ENCODE peak calls at places on chromosomes 6 and 20, in five cellular contexts. Q is A549, D is H1, O is ovary, P is esophagus muscularis mucosa. W is an unnamed sample.

GRCh38 chr6:111922454-111923297 is 49.4 kb upstream of the FYN start:
- DNase-seq in O (no peak), Q (no peak), D (no peak), P (no peak), W (no peak)

GRCh38 chr6:157864185-157864761 is 41.2 kb downstream of the SNX9 start:
- DNase-seq in D (no peak), Q (no peak), O (no peak), P (no peak), W (no peak)

GRCh38 chr6:36755435-36756348 is 58.1 kb downstream of the RAB44 start:
- DNase-seq in O (no peak), D (no peak), Q (no peak), P (no peak), W (no peak)

GRCh38 chr6:36793296-36793912 is 45.8 kb downstream of the CPNE5 start:
- DNase-seq in O (no peak), P (no peak), Q (no peak), D (no peak), W (no peak)

GRCh38 chr6:45256697-45257695 is 71.1 kb upstream of the RUNX2 start:
- DNase-seq in P (no peak), D (no peak), O (no peak), Q (no peak), W (no peak)

GRCh38 chr6:64012351-64013060 is 376.9 kb downstream of the PHF3 start:
- DNase-seq in P (no peak), D (peak; percentile 13), O (no peak), Q (peak; percentile 2), W (no peak)

GRCh38 chr6:138372711-138373463 is 4.8 kb upstream of the SMIM28 start:
- DNase-seq in P (no peak), D (no peak), Q (peak; percentile 10), O (no peak), W (no peak)

GRCh38 chr6:72040106-72040505 is 153.8 kb downstream of the RIMS1 start:
- DNase-seq in Q (no peak), O (no peak), D (no peak), P (no peak), W (no peak)

GRCh38 chr6:14125346-14125745 is 7.8 kb downstream of the CD83 start:
- DNase-seq in P (no peak), D (no peak), Q (no peak), O (no peak), W (no peak)

GRCh38 chr6:31004285-31004684 is 6.0 kb upstream of the MUC22 start:
- DNase-seq in O (no peak), P (no peak), Q (no peak), D (no peak), W (no peak)

GRCh38 chr6:111478749-111479148 is 4.3 kb downstream of the REV3L start:
- DNase-seq in D (no peak), O (no peak), P (no peak), Q (no peak), W (no peak)

GRCh38 chr20:14712302-14712739 is 374.9 kb upstream of the FLRT3 start:
- DNase-seq in D (no peak), Q (peak; percentile 62), O (no peak), P (no peak), W (no peak)

GRCh38 chr6:52263709-52264320 is 19.5 kb upstream of the IL17F start:
- DNase-seq in P (no peak), D (peak; percentile 21), Q (peak; percentile 21), O (peak; percentile 68), W (no peak)

GRCh38 chr20:51700809-51701285 is 67.3 kb downstream of the ATP9A start:
- DNase-seq in P (no peak), Q (peak; percentile 52), O (no peak), D (no peak), W (no peak)

GRCh38 chr6:151239603-151240035 is at the start of gene AKAP12:
- DNase-seq in D (peak; percentile 34), Q (no peak), P (no peak), O (peak; percentile 77), W (peak; percentile 89)

GRCh38 chr6:143449082-143449481 is 1.4 kb downstream of the ADAT2 start:
- DNase-seq in Q (no peak), D (no peak), O (no peak), P (no peak), W (no peak)

GRCh38 chr6:89214197-89214596 is 3.0 kb downstream of the GABRR1 start:
- DNase-seq in P (no peak), D (no peak), O (no peak), Q (no peak), W (no peak)

GRCh38 chr6:153059757-153060156 is 57.2 kb upstream of the MTRF1L start:
- DNase-seq in O (no peak), Q (no peak), P (no peak), D (no peak), W (no peak)

GRCh38 chr20:53752971-53753879 is 159.6 kb upstream of the ZNF217 start:
- DNase-seq in Q (no peak), O (no peak), P (no peak), D (no peak), W (no peak)

GRCh38 chr20:19928379-19929360 is 88.5 kb upstream of the NAA20 start:
- DNase-seq in P (no peak), D (no peak), Q (no peak), O (no peak), W (no peak)

GRCh38 chr6:20540683-20541082 is 6.4 kb downstream of the CDKAL1 start:
- DNase-seq in Q (no peak), O (no peak), D (no peak), P (no peak), W (no peak)

GRCh38 chr6:141552463-141552862 is 580.3 kb upstream of the GJE1 start:
- DNase-seq in P (no peak), D (no peak), Q (peak; percentile 38), O (no peak), W (no peak)

GRCh38 chr20:57779401-57780003 is 69.7 kb upstream of the PMEPA1 start:
- DNase-seq in Q (no peak), P (no peak), D (no peak), O (no peak), W (peak; percentile 33)

GRCh38 chr6:154815938-154816820 is 83.0 kb downstream of the SCAF8 start:
- DNase-seq in D (no peak), P (no peak), Q (no peak), O (no peak), W (no peak)

GRCh38 chr6:1871936-1872335 is 262.2 kb downstream of the FOXC1 start:
- DNase-seq in Q (no peak), O (peak; percentile 37), D (no peak), P (no peak), W (no peak)

GRCh38 chr6:132569170-132569569 is 952 bp upstream of the TAAR6 start:
- DNase-seq in O (no peak), D (no peak), Q (no peak), P (no peak), W (no peak)

GRCh38 chr6:148811472-148811871 is 64.6 kb downstream of the UST start:
- DNase-seq in O (no peak), Q (no peak), P (no peak), D (no peak), W (no peak)

GRCh38 chr6:148803979-148804378 is 57.1 kb downstream of the UST start:
- DNase-seq in D (no peak), Q (no peak), O (no peak), P (no peak), W (no peak)

GRCh38 chr6:148805767-148806166 is 58.9 kb downstream of the UST start:
- DNase-seq in D (no peak), P (no peak), Q (no peak), O (no peak), W (no peak)

GRCh38 chr6:148807784-148808183 is 61.0 kb downstream of the UST start:
- DNase-seq in P (no peak), D (no peak), Q (no peak), O (no peak), W (no peak)

DNA sequence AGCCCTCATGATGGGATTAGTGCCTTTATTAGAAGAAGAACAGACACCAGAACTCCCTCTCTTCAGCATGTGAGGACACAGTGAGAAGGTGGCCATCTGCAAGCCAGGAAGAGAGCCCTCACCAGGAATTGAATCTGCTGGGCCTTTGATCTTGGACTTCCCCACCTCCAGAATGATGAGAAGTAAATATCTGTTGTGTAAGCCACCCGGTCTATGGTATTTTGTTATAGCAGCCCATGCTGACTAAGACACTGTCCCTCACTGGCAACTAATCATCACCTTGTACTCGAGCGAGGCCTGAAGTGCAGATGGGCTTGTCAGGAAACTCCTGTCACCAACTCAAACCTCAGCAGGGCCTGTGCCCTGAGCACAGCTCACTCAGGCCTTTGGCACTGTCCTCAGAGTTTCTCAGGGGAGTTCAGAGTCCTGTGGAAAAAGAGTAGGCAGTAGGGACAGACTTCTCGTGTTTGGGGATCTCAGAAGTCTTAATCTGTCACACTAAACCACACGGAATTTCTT is 62.0 kb downstream of the UST start:
- DNase-seq in D (no peak), P (no peak), O (no peak), Q (no peak), W (no peak)
- TF ChIP-seq EP300 in D (no peak), P (no peak), O (no peak), Q (no peak), W (no peak)

GRCh38 chr20:41617931-41618806 is at the start of gene CHD6:
- DNase-seq in Q (peak; percentile 96), O (peak; percentile 100), P (peak; percentile 100), D (peak; percentile 100), W (peak; percentile 100)
- TF ChIP-seq POLR2A in Q (no peak), O (no peak), P (no peak), D (peak; percentile 49), W (no peak)

DNA sequence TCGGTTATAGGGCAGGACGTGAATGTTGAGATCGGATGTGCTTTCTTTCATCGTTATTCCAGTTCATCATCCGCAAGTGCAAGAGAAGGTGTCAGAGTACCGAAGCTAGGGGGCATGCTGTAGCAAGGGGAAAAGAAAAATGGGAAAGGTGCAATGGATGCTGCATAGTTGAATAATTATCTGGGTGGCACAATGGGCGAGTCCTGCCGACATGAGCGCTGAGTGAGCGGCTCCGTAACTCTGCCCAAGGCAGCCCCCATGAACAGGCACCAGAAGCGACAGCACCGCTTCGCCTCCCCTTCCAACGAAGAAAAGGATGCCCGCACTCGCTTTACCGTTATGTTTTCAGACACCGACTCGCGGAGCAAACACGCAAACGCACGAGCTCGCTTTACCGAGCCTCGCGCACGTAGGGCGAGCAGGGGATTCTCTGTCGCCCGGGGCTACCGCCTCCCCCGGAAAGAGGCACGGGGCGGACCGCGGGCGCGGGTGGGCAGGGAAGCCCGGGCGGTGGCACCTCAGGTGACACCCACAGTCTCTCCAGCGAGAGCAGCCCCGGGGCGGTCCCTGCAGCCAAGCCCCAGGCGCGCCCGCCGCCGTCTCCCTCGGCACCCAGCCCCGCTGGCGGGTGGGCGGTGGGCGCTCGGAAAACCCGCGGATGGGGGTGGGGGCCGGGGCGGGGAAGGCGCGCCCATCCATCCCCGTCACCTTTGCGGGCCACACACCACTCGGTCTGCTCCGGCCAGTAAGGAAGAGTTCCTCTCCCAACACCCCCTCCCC is 654 bp downstream of the WASF1 start:
- DNase-seq in D (peak; percentile 5), P (no peak), Q (peak; percentile 23), O (peak; percentile 63), W (peak; percentile 74)
- TF ChIP-seq EP300 in D (no peak), P (no peak), Q (no peak), O (no peak), W (no peak)

GRCh38 chr20:48718914-48719578 is 108.8 kb downstream of the PREX1 start:
- DNase-seq in D (no peak), P (no peak), O (no peak), Q (no peak), W (no peak)

GRCh38 chr20:48717959-48718223 is 109.9 kb downstream of the PREX1 start:
- DNase-seq in P (no peak), Q (no peak), D (no peak), O (no peak), W (no peak)

GRCh38 chr20:48716541-48716940 is 111.3 kb downstream of the PREX1 start:
- DNase-seq in O (no peak), D (no peak), P (no peak), Q (no peak), W (no peak)

GRCh38 chr20:48716086-48716485 is 111.7 kb downstream of the PREX1 start:
- DNase-seq in D (no peak), Q (no peak), O (no peak), P (no peak), W (no peak)

GRCh38 chr20:48717095-48717958 is 110.5 kb downstream of the PREX1 start:
- DNase-seq in P (no peak), O (no peak), Q (no peak), D (no peak), W (no peak)
- TF ChIP-seq POLR2A in P (no peak), O (no peak), Q (no peak), D (no peak), W (no peak)